ENCODE peak calls at places on chromosomes 11 and 22, in six cellular contexts. G is ecto neural progenitor cell, F is body of pancreas, D is EH, Z is choroid plexus epithelial cell, X is bronchial epithelial cell. H is an unnamed sample.

GRCh38 chr22:42711281-42711731 is 9.4 kb downstream of the A4GALT start:
- DNase-seq in X (no peak), D (peak), Z (no peak), F (no peak), G (no peak), H (no peak)

GRCh38 chr11:75328426-75329277 is 22.8 kb downstream of the ARRB1 start:
- DNase-seq in X (peak), F (peak), G (peak), D (peak), Z (peak), H (peak)

GRCh38 chr11:123531325-123531724 is 101.3 kb downstream of the GRAMD1B start:
- DNase-seq in X (no peak), Z (no peak), F (no peak), D (peak), G (no peak), H (no peak)

GRCh38 chr11:9689721-9690120 is 25.8 kb downstream of the SWAP70 start:
- DNase-seq in D (peak), X (no peak), F (no peak), Z (no peak), G (no peak), H (no peak)

GRCh38 chr11:1118755-1119275 is 38.9 kb upstream of the MUC5AC start:
- DNase-seq in G (no peak), F (peak), X (no peak), Z (no peak), D (no peak), H (no peak)

GRCh38 chr22:22942511-22943329 is 55.1 kb downstream of the IGLL5 start:
- DNase-seq in F (peak), X (peak), G (peak), Z (peak), D (peak), H (peak)

GRCh38 chr22:48660795-48661740 is 1166.6 kb downstream of the BRD1 start:
- DNase-seq in X (no peak), F (no peak), G (no peak), D (no peak), Z (no peak), H (no peak)

GRCh38 chr11:78986305-78986704 is 411.6 kb upstream of the NARS2 start:
- DNase-seq in D (no peak), G (no peak), X (no peak), Z (no peak), F (no peak), H (no peak)

GRCh38 chr11:130337281-130338089 is 22.8 kb upstream of the ZBTB44 start:
- DNase-seq in X (no peak), Z (no peak), F (no peak), G (no peak), D (no peak), H (no peak)

GRCh38 chr11:38814670-38815069 is 2216.6 kb upstream of the RAG2 start:
- DNase-seq in Z (peak), D (no peak), G (no peak), F (no peak), X (peak), H (peak)

GRCh38 chr22:43183496-43184263 is 3.3 kb downstream of the TTLL12 start:
- DNase-seq in Z (peak), D (peak), F (no peak), G (no peak), X (peak), H (peak)